ENCODE peak calls at places on chromosomes 12 and 14, in six cellular contexts. M is IMR-90, F is neuronal stem cell, H is mesenchymal stem cell, D is H9, A is H1. G is an unnamed sample.

GRCh38 chr12:5554711-5555110 is 122.8 kb downstream of the NTF3 start:
- DNase-seq in F (no peak), A (no peak), H (peak; percentile 2), D (no peak), M (peak; percentile 58), G (no peak)

GRCh38 chr12:62720661-62721330 is 214.2 kb downstream of the PPM1H start:
- DNase-seq in H (peak; percentile 37), A (no peak), M (peak; percentile 83), F (no peak), D (no peak), G (no peak)

GRCh38 chr12:57868870-57869609 is 22.5 kb upstream of the CTDSP2 start:
- DNase-seq in A (peak; percentile 64), H (no peak), D (peak; percentile 79), F (no peak), M (no peak), G (no peak)

GRCh38 chr14:75417674-75418073 is 10.1 kb upstream of the JDP2 start:
- DNase-seq in M (peak; percentile 48), F (no peak), H (peak; percentile 69), D (no peak), A (no peak), G (no peak)

GRCh38 chr12:943051-943450 is 6.4 kb downstream of the RAD52 start:
- DNase-seq in H (no peak), A (no peak), F (no peak), D (no peak), M (no peak), G (no peak)

GRCh38 chr14:68250950-68251765 is 431.6 kb downstream of the RAD51B start:
- DNase-seq in F (no peak), H (no peak), M (no peak), D (no peak), A (no peak), G (no peak)

GRCh38 chr14:101010293-101010692 is 106.8 kb upstream of the RTL1 start:
- DNase-seq in D (peak; percentile 16), A (peak; percentile 20), F (no peak), H (no peak), M (no peak), G (no peak)

GRCh38 chr12:71216725-71217579 is 59.2 kb upstream of the TSPAN8 start:
- DNase-seq in F (peak; percentile 5), A (no peak), M (peak; percentile 0), H (peak; percentile 8), D (peak; percentile 47), G (peak; percentile 69)

GRCh38 chr12:27913999-27914614 is 58.4 kb downstream of the PTHLH start:
- DNase-seq in A (no peak), M (no peak), D (no peak), H (no peak), F (no peak), G (no peak)

GRCh38 chr12:19058235-19059021 is 71.1 kb upstream of the PLEKHA5 start:
- DNase-seq in M (peak; percentile 12), H (no peak), A (no peak), D (peak; percentile 52), F (no peak), G (no peak)

GRCh38 chr12:6827982-6828670 is at the start of gene P3H3:
- DNase-seq in A (peak; percentile 76), D (peak; percentile 73), F (no peak), H (peak; percentile 80), M (peak; percentile 47), G (no peak)

GRCh38 chr14:75123991-75124390 is 2.9 kb downstream of the NEK9 start:
- DNase-seq in F (no peak), D (no peak), A (no peak), H (peak; percentile 92), M (peak; percentile 86), G (peak; percentile 57)

GRCh38 chr14:78700236-78700635 is 530.1 kb downstream of the NRXN3 start:
- DNase-seq in D (no peak), F (no peak), H (no peak), M (no peak), A (no peak), G (no peak)

GRCh38 chr12:42143401-42144173 is 1.1 kb downstream of the GXYLT1 start:
- DNase-seq in H (peak; percentile 48), A (no peak), D (no peak), M (peak; percentile 28), F (no peak), G (peak; percentile 36)

GRCh38 chr14:99802301-99803105 is 9.3 kb downstream of the EML1 start:
- DNase-seq in A (no peak), M (peak; percentile 53), F (no peak), D (no peak), H (peak; percentile 24), G (no peak)
- H4K91ac ChIP-seq in A (no peak overlapping the region), M (peak overlapping the region; percentile 24), F (no peak overlapping the region), D (no peak overlapping the region), H (no peak overlapping the region), G (no peak overlapping the region)

DNA sequence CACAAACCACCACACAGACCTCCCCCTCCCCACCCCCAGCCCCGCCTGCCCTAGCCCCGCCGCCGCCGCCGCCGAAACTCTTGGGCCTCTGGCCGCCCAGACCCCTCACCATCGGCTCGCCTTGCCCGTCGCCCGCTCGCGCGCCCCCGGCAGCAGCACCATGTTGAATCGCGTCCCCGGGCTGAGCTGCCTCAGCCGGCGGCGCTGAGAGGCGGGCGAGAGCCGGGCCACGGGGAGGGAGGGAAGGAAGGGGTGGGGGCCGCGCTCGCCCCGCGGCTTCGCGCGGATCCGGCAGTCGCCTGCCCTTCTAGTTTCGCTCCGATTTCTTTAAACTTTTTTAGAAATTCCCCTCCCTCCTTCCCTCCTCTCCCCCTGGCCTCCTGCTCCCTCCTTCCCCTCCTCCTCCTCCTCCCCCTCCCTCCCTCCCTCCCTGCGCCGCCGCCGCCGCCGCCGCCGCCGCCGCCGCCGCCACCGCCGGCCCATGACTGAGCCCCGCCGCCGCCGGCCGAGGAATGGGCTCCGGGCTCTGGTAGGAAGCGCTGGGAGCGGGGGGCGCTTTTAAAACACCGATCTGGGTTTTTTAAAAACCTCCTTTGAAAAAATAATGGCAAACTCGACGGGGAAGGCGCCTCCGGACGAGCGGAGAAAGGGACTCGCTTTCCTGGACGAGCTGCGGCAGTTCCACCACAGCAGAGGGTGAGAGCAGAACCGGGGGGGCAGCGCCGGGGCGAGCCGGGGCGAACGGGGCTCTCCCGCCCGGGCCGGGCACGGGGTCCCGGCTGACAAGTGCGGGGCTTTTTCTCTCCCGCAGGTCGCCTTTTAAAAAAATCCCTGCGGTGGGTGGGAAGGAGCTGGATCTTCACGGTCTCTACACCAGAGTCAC is at the start of gene ARID2:
- DNase-seq in D (peak; percentile 63), M (peak; percentile 67), H (peak; percentile 76), F (peak; percentile 60), A (peak; percentile 60), G (peak; percentile 18)
- H3K23ac ChIP-seq in D (no peak within 1 kb of the TSS), M (peak within 1 kb of the TSS; percentile 85), H (peak within 1 kb of the TSS; percentile 75), F (peak within 1 kb of the TSS; percentile 98), A (no peak within 1 kb of the TSS), G (no peak within 1 kb of the TSS)

GRCh38 chr12:104055686-104056388 is 5.8 kb upstream of the GLT8D2 start:
- DNase-seq in M (peak; percentile 47), A (no peak), D (no peak), F (no peak), H (no peak), G (no peak)
- H2AFZ ChIP-seq in M (no peak overlapping the region), A (no peak overlapping the region), D (no peak overlapping the region), F (no peak overlapping the region), H (no peak overlapping the region), G (no peak overlapping the region)

GRCh38 chr14:61730756-61731373 is 31.4 kb upstream of the SNAPC1 start:
- DNase-seq in F (no peak), M (no peak), A (no peak), D (no peak), H (no peak), G (no peak)
- H4K91ac ChIP-seq in F (no peak overlapping the region), M (no peak overlapping the region), A (no peak overlapping the region), D (no peak overlapping the region), H (no peak overlapping the region), G (no peak overlapping the region)

GRCh38 chr12:76866146-76866545 is 12.7 kb downstream of the CSRP2 start:
- DNase-seq in M (no peak), A (no peak), F (peak; percentile 77), H (peak; percentile 42), D (no peak), G (no peak)

GRCh38 chr12:76863811-76864210 is 15.0 kb downstream of the CSRP2 start:
- DNase-seq in A (no peak), D (no peak), M (peak; percentile 27), H (peak; percentile 71), F (no peak), G (no peak)

GRCh38 chr12:76864791-76865400 is 13.9 kb downstream of the CSRP2 start:
- DNase-seq in A (no peak), F (no peak), M (peak; percentile 65), H (peak; percentile 54), D (no peak), G (no peak)

GRCh38 chr12:76860301-76860700 is 18.5 kb downstream of the CSRP2 start:
- DNase-seq in A (no peak), M (no peak), H (no peak), D (no peak), F (peak; percentile 39), G (no peak)

DNA sequence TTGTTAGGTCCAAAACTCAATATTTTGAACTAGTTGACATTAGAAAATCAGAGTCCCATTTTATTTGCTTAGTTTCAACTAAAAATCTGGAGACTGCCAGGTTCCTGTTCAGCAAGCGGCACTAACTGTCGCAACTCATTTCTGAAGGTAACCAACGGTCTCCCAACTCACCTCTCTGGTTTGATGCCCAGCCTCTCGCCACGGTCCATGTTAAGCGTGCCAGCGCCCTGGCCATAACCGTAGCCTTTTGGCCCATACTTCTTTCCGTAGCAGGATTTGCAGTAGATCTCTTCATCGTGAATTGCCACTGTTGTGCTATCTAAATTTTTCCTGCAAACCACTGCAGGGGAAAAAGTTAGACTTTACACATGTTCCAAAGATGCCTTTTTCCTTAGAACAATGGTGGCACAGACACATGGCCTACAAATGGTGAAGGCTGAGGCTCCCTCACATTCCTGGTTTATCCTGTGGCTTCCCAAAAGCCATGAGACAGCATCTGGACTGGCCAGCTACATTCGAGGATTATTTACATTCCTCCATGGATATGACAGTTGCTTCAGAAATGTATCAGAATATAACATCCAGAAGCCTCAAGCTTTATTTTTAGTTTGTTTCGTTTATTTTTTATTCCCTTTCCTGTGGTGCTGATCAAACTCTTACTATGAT is 15.7 kb downstream of the CSRP2 start:
- DNase-seq in M (peak; percentile 96), H (peak; percentile 77), A (no peak), F (no peak), D (no peak), G (peak; percentile 19)
- H3K23ac ChIP-seq in M (peak overlapping the region; percentile 72), H (no peak overlapping the region), A (no peak overlapping the region), F (no peak overlapping the region), D (no peak overlapping the region), G (no peak overlapping the region)

GRCh38 chr12:26870491-26871419 is 37.8 kb upstream of the ITPR2 start:
- DNase-seq in H (peak; percentile 29), F (no peak), M (peak; percentile 57), A (no peak), D (no peak), G (peak; percentile 76)
- H2AFZ ChIP-seq in H (no peak overlapping the region), F (no peak overlapping the region), M (no peak overlapping the region), A (peak overlapping the region; percentile 91), D (no peak overlapping the region), G (no peak overlapping the region)

GRCh38 chr12:112810235-112810917 is 18.8 kb downstream of the RPH3A start:
- DNase-seq in F (no peak), A (no peak), H (no peak), D (no peak), M (no peak), G (no peak)

GRCh38 chr12:112808176-112808575 is 16.6 kb downstream of the RPH3A start:
- DNase-seq in M (no peak), D (no peak), H (no peak), F (no peak), A (no peak), G (no peak)

GRCh38 chr12:112806721-112807120 is 15.2 kb downstream of the RPH3A start:
- DNase-seq in H (no peak), D (no peak), M (no peak), A (no peak), F (no peak), G (no peak)

GRCh38 chr12:112807452-112807851 is 15.9 kb downstream of the RPH3A start:
- DNase-seq in M (no peak), H (no peak), F (no peak), D (no peak), A (no peak), G (no peak)

GRCh38 chr12:112809684-112810083 is 18.1 kb downstream of the RPH3A start:
- DNase-seq in A (no peak), M (no peak), F (no peak), D (no peak), H (no peak), G (no peak)
- H4K91ac ChIP-seq in A (no peak overlapping the region), M (no peak overlapping the region), F (no peak overlapping the region), D (no peak overlapping the region), H (no peak overlapping the region), G (no peak overlapping the region)

G was measured in trophoblast cell.